ENCODE peak calls at places on chromosomes 6 and 20, in ten cellular contexts. One of them, this sample, is unnamed.

GRCh38 chr6:134373282-134373922 is 55.5 kb upstream of the SGK1 start:
- DNase-seq in HCEC 1CT: peak
- DNase-seq in right lobe of liver: no peak
- DNase-seq in T-cell: no peak
- DNase-seq in skeletal muscle cell: peak
- DNase-seq in left cardiac atrium: peak
- DNase-seq in activated CD4-positive, alpha-beta T cell treated with anti-CD3 and anti-CD28 coated beads for 24 hours: no peak
- DNase-seq in pancreas: no peak
- DNase-seq in CD8-positive, alpha-beta T cell: no peak
- DNase-seq in ELF-1: no peak
- DNase-seq in this sample: peak

GRCh38 chr6:17393335-17394191 is at the start of gene CAP2:
- DNase-seq in HCEC 1CT: peak
- DNase-seq in right lobe of liver: peak
- DNase-seq in T-cell: no peak
- DNase-seq in skeletal muscle cell: no peak
- DNase-seq in left cardiac atrium: peak
- DNase-seq in activated CD4-positive, alpha-beta T cell treated with anti-CD3 and anti-CD28 coated beads for 24 hours: no peak
- DNase-seq in pancreas: peak
- DNase-seq in CD8-positive, alpha-beta T cell: no peak
- DNase-seq in ELF-1: peak
- DNase-seq in this sample: peak

GRCh38 chr20:19992996-19993908 is 23.9 kb upstream of the NAA20 start:
- DNase-seq in HCEC 1CT: peak
- DNase-seq in right lobe of liver: no peak
- DNase-seq in T-cell: no peak
- DNase-seq in skeletal muscle cell: peak
- DNase-seq in left cardiac atrium: peak
- DNase-seq in activated CD4-positive, alpha-beta T cell treated with anti-CD3 and anti-CD28 coated beads for 24 hours: no peak
- DNase-seq in pancreas: no peak
- DNase-seq in CD8-positive, alpha-beta T cell: no peak
- DNase-seq in ELF-1: peak
- DNase-seq in this sample: no peak

GRCh38 chr20:47854687-47855212 is 69.5 kb upstream of the SULF2 start:
- DNase-seq in HCEC 1CT: no peak
- DNase-seq in right lobe of liver: no peak
- DNase-seq in T-cell: no peak
- DNase-seq in skeletal muscle cell: no peak
- DNase-seq in left cardiac atrium: no peak
- DNase-seq in activated CD4-positive, alpha-beta T cell treated with anti-CD3 and anti-CD28 coated beads for 24 hours: no peak
- DNase-seq in pancreas: no peak
- DNase-seq in CD8-positive, alpha-beta T cell: no peak
- DNase-seq in ELF-1: peak
- DNase-seq in this sample: no peak

GRCh38 chr20:31835977-31836852 is 9.2 kb downstream of the FOXS1 start:
- DNase-seq in HCEC 1CT: peak
- DNase-seq in right lobe of liver: peak
- DNase-seq in T-cell: peak
- DNase-seq in skeletal muscle cell: peak
- DNase-seq in left cardiac atrium: peak
- DNase-seq in activated CD4-positive, alpha-beta T cell treated with anti-CD3 and anti-CD28 coated beads for 24 hours: no peak
- DNase-seq in pancreas: no peak
- DNase-seq in CD8-positive, alpha-beta T cell: no peak
- DNase-seq in ELF-1: peak
- DNase-seq in this sample: peak

GRCh38 chr20:17618673-17619013 is 48.8 kb downstream of the DSTN start:
- DNase-seq in HCEC 1CT: no peak
- DNase-seq in right lobe of liver: no peak
- DNase-seq in T-cell: no peak
- DNase-seq in skeletal muscle cell: no peak
- DNase-seq in left cardiac atrium: no peak
- DNase-seq in activated CD4-positive, alpha-beta T cell treated with anti-CD3 and anti-CD28 coated beads for 24 hours: no peak
- DNase-seq in pancreas: no peak
- DNase-seq in CD8-positive, alpha-beta T cell: no peak
- DNase-seq in ELF-1: no peak
- DNase-seq in this sample: no peak

GRCh38 chr6:110538416-110539060 is 62.1 kb upstream of the SLC22A16 start:
- DNase-seq in HCEC 1CT: no peak
- DNase-seq in right lobe of liver: no peak
- DNase-seq in T-cell: no peak
- DNase-seq in skeletal muscle cell: no peak
- DNase-seq in left cardiac atrium: no peak
- DNase-seq in activated CD4-positive, alpha-beta T cell treated with anti-CD3 and anti-CD28 coated beads for 24 hours: no peak
- DNase-seq in pancreas: no peak
- DNase-seq in CD8-positive, alpha-beta T cell: no peak
- DNase-seq in ELF-1: no peak
- DNase-seq in this sample: no peak

GRCh38 chr6:1222426-1223311 is 89.2 kb upstream of the FOXQ1 start:
- DNase-seq in HCEC 1CT: no peak
- DNase-seq in right lobe of liver: peak
- DNase-seq in T-cell: no peak
- DNase-seq in skeletal muscle cell: no peak
- DNase-seq in left cardiac atrium: peak
- DNase-seq in activated CD4-positive, alpha-beta T cell treated with anti-CD3 and anti-CD28 coated beads for 24 hours: no peak
- DNase-seq in pancreas: no peak
- DNase-seq in CD8-positive, alpha-beta T cell: no peak
- DNase-seq in ELF-1: peak
- DNase-seq in this sample: no peak

GRCh38 chr20:18669241-18670019 is 81.6 kb downstream of the DTD1 start:
- DNase-seq in HCEC 1CT: no peak
- DNase-seq in right lobe of liver: no peak
- DNase-seq in T-cell: no peak
- DNase-seq in skeletal muscle cell: no peak
- DNase-seq in left cardiac atrium: no peak
- DNase-seq in activated CD4-positive, alpha-beta T cell treated with anti-CD3 and anti-CD28 coated beads for 24 hours: no peak
- DNase-seq in pancreas: no peak
- DNase-seq in CD8-positive, alpha-beta T cell: no peak
- DNase-seq in ELF-1: peak
- DNase-seq in this sample: no peak

GRCh38 chr6:151052021-151052646 is 186.6 kb downstream of the MTHFD1L start:
- DNase-seq in HCEC 1CT: no peak
- DNase-seq in right lobe of liver: no peak
- DNase-seq in T-cell: no peak
- DNase-seq in skeletal muscle cell: no peak
- DNase-seq in left cardiac atrium: no peak
- DNase-seq in activated CD4-positive, alpha-beta T cell treated with anti-CD3 and anti-CD28 coated beads for 24 hours: no peak
- DNase-seq in pancreas: no peak
- DNase-seq in CD8-positive, alpha-beta T cell: no peak
- DNase-seq in ELF-1: no peak
- DNase-seq in this sample: no peak

GRCh38 chr6:32972353-32973143 is 4.2 kb downstream of the BRD2 start:
- DNase-seq in HCEC 1CT: no peak
- DNase-seq in right lobe of liver: peak
- DNase-seq in T-cell: peak
- DNase-seq in skeletal muscle cell: no peak
- DNase-seq in left cardiac atrium: peak
- DNase-seq in activated CD4-positive, alpha-beta T cell treated with anti-CD3 and anti-CD28 coated beads for 24 hours: no peak
- DNase-seq in pancreas: peak
- DNase-seq in CD8-positive, alpha-beta T cell: no peak
- DNase-seq in ELF-1: no peak
- DNase-seq in this sample: peak

GRCh38 chr6:154874684-154875594 is 120.2 kb upstream of the TIAM2 start:
- DNase-seq in HCEC 1CT: no peak
- DNase-seq in right lobe of liver: no peak
- DNase-seq in T-cell: no peak
- DNase-seq in skeletal muscle cell: no peak
- DNase-seq in left cardiac atrium: no peak
- DNase-seq in activated CD4-positive, alpha-beta T cell treated with anti-CD3 and anti-CD28 coated beads for 24 hours: no peak
- DNase-seq in pancreas: no peak
- DNase-seq in CD8-positive, alpha-beta T cell: no peak
- DNase-seq in ELF-1: peak
- DNase-seq in this sample: no peak

GRCh38 chr20:46308258-46309157 is at the start of gene CDH22:
- DNase-seq in HCEC 1CT: peak
- DNase-seq in right lobe of liver: peak
- DNase-seq in T-cell: peak
- DNase-seq in skeletal muscle cell: no peak
- DNase-seq in left cardiac atrium: peak
- DNase-seq in activated CD4-positive, alpha-beta T cell treated with anti-CD3 and anti-CD28 coated beads for 24 hours: no peak
- DNase-seq in pancreas: peak
- DNase-seq in CD8-positive, alpha-beta T cell: no peak
- DNase-seq in ELF-1: peak
- DNase-seq in this sample: peak

GRCh38 chr6:167479967-167480653 is 155.2 kb downstream of the TTLL2 start:
- DNase-seq in HCEC 1CT: no peak
- DNase-seq in right lobe of liver: no peak
- DNase-seq in T-cell: no peak
- DNase-seq in skeletal muscle cell: no peak
- DNase-seq in left cardiac atrium: no peak
- DNase-seq in activated CD4-positive, alpha-beta T cell treated with anti-CD3 and anti-CD28 coated beads for 24 hours: no peak
- DNase-seq in pancreas: no peak
- DNase-seq in CD8-positive, alpha-beta T cell: no peak
- DNase-seq in ELF-1: peak
- DNase-seq in this sample: no peak

GRCh38 chr6:21873562-21873961 is 280.0 kb downstream of the SOX4 start:
- DNase-seq in HCEC 1CT: peak
- DNase-seq in right lobe of liver: no peak
- DNase-seq in T-cell: no peak
- DNase-seq in skeletal muscle cell: peak
- DNase-seq in left cardiac atrium: peak
- DNase-seq in activated CD4-positive, alpha-beta T cell treated with anti-CD3 and anti-CD28 coated beads for 24 hours: no peak
- DNase-seq in pancreas: no peak
- DNase-seq in CD8-positive, alpha-beta T cell: no peak
- DNase-seq in ELF-1: no peak
- DNase-seq in this sample: no peak

GRCh38 chr20:11274137-11274536 is 600.3 kb upstream of the JAG1 start:
- DNase-seq in HCEC 1CT: peak
- DNase-seq in right lobe of liver: no peak
- DNase-seq in T-cell: no peak
- DNase-seq in skeletal muscle cell: peak
- DNase-seq in left cardiac atrium: peak
- DNase-seq in activated CD4-positive, alpha-beta T cell treated with anti-CD3 and anti-CD28 coated beads for 24 hours: no peak
- DNase-seq in pancreas: no peak
- DNase-seq in CD8-positive, alpha-beta T cell: no peak
- DNase-seq in ELF-1: peak
- DNase-seq in this sample: no peak

GRCh38 chr6:2038096-2038495 is 207.3 kb downstream of the GMDS start:
- DNase-seq in HCEC 1CT: no peak
- DNase-seq in right lobe of liver: no peak
- DNase-seq in T-cell: peak
- DNase-seq in skeletal muscle cell: no peak
- DNase-seq in left cardiac atrium: no peak
- DNase-seq in activated CD4-positive, alpha-beta T cell treated with anti-CD3 and anti-CD28 coated beads for 24 hours: no peak
- DNase-seq in pancreas: no peak
- DNase-seq in CD8-positive, alpha-beta T cell: peak
- DNase-seq in ELF-1: no peak
- DNase-seq in this sample: no peak

GRCh38 chr20:52493177-52493711 is 301.7 kb upstream of the ZFP64 start:
- DNase-seq in HCEC 1CT: peak
- DNase-seq in right lobe of liver: no peak
- DNase-seq in T-cell: no peak
- DNase-seq in skeletal muscle cell: peak
- DNase-seq in left cardiac atrium: no peak
- DNase-seq in activated CD4-positive, alpha-beta T cell treated with anti-CD3 and anti-CD28 coated beads for 24 hours: no peak
- DNase-seq in pancreas: no peak
- DNase-seq in CD8-positive, alpha-beta T cell: no peak
- DNase-seq in ELF-1: no peak
- DNase-seq in this sample: no peak

GRCh38 chr6:132007474-132008190 is 56.5 kb upstream of the CCN2 start:
- DNase-seq in HCEC 1CT: peak
- DNase-seq in right lobe of liver: no peak
- DNase-seq in T-cell: no peak
- DNase-seq in skeletal muscle cell: peak
- DNase-seq in left cardiac atrium: no peak
- DNase-seq in activated CD4-positive, alpha-beta T cell treated with anti-CD3 and anti-CD28 coated beads for 24 hours: no peak
- DNase-seq in pancreas: no peak
- DNase-seq in CD8-positive, alpha-beta T cell: no peak
- DNase-seq in ELF-1: no peak
- DNase-seq in this sample: no peak

GRCh38 chr6:27688014-27688586 is 215.2 kb upstream of the ZNF184 start:
- DNase-seq in HCEC 1CT: peak
- DNase-seq in right lobe of liver: peak
- DNase-seq in T-cell: peak
- DNase-seq in skeletal muscle cell: peak
- DNase-seq in left cardiac atrium: peak
- DNase-seq in activated CD4-positive, alpha-beta T cell treated with anti-CD3 and anti-CD28 coated beads for 24 hours: peak
- DNase-seq in pancreas: peak
- DNase-seq in CD8-positive, alpha-beta T cell: peak
- DNase-seq in ELF-1: peak
- DNase-seq in this sample: peak

GRCh38 chr6:90231798-90232197 is 64.8 kb downstream of the BACH2 start:
- DNase-seq in HCEC 1CT: no peak
- DNase-seq in right lobe of liver: no peak
- DNase-seq in T-cell: no peak
- DNase-seq in skeletal muscle cell: no peak
- DNase-seq in left cardiac atrium: no peak
- DNase-seq in activated CD4-positive, alpha-beta T cell treated with anti-CD3 and anti-CD28 coated beads for 24 hours: no peak
- DNase-seq in pancreas: no peak
- DNase-seq in CD8-positive, alpha-beta T cell: no peak
- DNase-seq in ELF-1: no peak
- DNase-seq in this sample: no peak

This sample was measured in upper lobe of left lung.